ENCODE peak calls at places on chromosome 14, in four cellular contexts. R, K, V and P are unnamed samples. For H3K27me3, the result is how much of the 10 kb centered on the place peaks cover.

GRCh38 chr14:58428011-58428807 is 690 bp downstream of the KIAA0586 start:
- DNase-seq in K (peak), R (no peak), V (peak), P (no peak)

GRCh38 chr14:22070119-22070982 is 396.7 kb upstream of the OR4E1 start:
- DNase-seq in V (peak), R (peak), K (no peak), P (no peak)

GRCh38 chr14:53391631-53392030 is 238.5 kb upstream of the DDHD1 start:
- DNase-seq in V (no peak), K (peak), R (no peak), P (no peak)

GRCh38 chr14:54329082-54329695 is 67.6 kb upstream of the CDKN3 start:
- DNase-seq in R (peak), K (peak), V (peak), P (peak)

GRCh38 chr14:99202516-99202915 is 69.5 kb downstream of the BCL11B start:
- DNase-seq in K (no peak), R (no peak), V (no peak), P (no peak)

GRCh38 chr14:79332504-79333197 is 878.7 kb downstream of the DIO2 start:
- DNase-seq in R (no peak), K (peak), V (peak), P (no peak)

GRCh38 chr14:22561661-22562579 is 27.1 kb downstream of the DAD1 start:
- DNase-seq in K (no peak), R (no peak), V (peak), P (no peak)

GRCh38 chr14:60197629-60198318 is 32.6 kb upstream of the DHRS7 start:
- DNase-seq in R (no peak), K (no peak), V (no peak), P (no peak)

GRCh38 chr14:77059276-77059934 is 30.9 kb upstream of the IRF2BPL start:
- DNase-seq in V (peak), R (peak), K (peak), P (no peak)

GRCh38 chr14:28707814-28708213 is 58.8 kb upstream of the FOXG1 start:
- DNase-seq in K (no peak), R (no peak), V (no peak), P (no peak)

GRCh38 chr14:50308363-50308762 is 3.7 kb downstream of the L2HGDH start:
- DNase-seq in K (peak), R (no peak), V (no peak), P (no peak)

GRCh38 chr14:29654910-29655590 is 272.6 kb downstream of the PRKD1 start:
- DNase-seq in K (peak), V (no peak), R (no peak), P (no peak)

GRCh38 chr14:91273885-91274273 is 29.4 kb upstream of the GPR68 start:
- DNase-seq in K (no peak), V (no peak), R (no peak), P (no peak)

DNA sequence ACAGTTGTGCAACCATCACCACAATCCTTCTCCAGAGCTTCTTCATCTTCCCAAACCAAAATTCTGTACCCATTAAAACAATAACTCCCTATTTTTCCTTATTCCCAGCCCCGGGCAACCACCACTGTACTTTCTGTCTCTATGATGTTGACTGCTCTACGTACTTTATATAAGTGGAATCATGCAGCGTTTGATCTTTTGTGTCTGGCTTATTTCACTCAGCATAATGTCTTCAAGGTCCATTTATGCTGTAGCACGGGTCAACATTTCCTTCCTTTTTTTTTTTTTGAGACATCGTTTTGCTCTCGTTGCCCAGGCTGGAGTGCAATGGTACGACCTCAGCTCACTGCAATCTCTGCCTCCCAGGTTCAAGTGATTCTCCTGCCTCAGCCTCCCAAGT is 162.7 kb upstream of the GSC start:
- DNase-seq in K (no peak), R (no peak), V (no peak), P (no peak)
- H3K27me3 ChIP-seq in K (under half), R (under half), V (under half), P (under half)

DNA sequence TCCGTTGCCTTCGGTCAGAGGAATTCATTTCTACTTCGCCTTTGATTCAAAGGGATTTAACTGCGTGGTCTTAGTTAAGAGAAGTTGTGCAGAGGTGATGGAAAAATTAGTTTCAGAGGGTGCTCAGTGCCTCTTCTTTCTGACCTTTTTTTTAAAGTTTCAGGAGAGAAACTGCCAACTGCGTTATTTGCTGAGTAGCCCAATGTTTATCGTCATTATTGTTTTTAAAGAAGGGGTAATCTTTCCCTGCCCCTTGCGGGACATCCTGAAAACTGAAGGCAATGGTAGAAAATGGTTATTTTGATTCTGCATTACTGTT is 11.0 kb downstream of the OTX2 start:
- DNase-seq in V (no peak), K (no peak), R (no peak), P (no peak)
- H3K27me3 ChIP-seq in V (under half), K (half or more), R (half or more), P (under half)

DNA sequence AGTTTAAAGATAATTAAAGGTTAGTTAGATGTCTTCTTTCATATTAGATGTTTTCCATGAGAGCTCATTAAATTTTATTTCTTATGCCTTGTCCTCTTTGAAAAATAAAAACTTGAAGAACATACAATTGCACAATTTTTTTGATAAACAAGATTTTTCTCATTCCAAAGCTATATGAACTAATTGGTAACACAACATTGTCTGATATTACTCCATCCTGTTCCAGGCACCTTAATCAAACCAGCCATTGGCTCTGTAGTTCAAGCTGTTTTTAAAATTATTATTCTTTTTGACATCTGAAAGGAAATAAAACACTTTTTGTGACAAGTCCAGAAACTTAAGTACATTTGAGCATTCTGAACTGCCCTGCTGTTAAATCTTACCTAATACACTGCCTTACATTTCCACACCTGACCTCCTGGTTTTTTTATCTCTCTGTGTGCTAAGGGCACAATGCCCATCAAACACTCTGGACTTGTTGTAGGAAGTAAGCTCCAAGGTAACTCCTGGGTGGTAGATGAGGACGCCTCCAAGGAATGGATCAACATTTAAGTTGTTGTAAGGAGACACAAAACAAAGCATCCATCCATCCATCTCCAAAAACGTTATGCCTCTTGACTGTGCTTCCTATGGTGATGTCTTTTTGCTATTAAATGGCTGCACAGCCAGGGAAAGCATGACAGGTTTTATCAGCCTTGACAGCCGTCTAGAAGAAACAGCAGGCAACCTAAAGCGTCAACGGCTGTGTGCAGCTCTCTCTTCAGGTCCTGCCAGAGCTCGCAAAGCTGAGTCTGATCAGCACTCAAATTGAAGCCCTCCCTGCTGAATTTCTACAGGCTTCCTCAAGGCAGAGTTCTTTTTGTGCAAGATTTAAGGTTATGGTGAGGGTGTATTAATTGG is 449.9 kb upstream of the FLRT2 start:
- DNase-seq in K (no peak), V (peak), R (no peak), P (no peak)
- H3K27me3 ChIP-seq in K (under half), V (under half), R (under half), P (under half)

DNA sequence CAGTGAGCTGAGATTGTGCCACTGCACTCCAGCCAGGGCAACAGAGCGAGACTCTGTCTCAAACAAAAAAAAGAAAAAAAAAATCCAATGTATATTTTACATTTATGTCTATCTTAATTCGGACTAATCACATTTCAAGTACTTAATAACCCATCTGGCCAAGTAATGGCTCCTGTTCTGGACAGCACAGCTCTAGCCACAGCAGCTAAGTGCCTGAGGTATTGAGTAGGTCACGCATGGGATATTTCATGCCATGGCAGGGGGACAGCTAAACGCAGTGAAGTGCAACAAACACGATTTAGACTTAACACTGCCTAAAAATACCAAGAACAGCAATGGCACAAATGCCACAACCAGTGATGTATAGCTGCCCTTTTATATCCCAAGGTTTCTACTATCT is 8.0 kb downstream of the BAZ1A start:
- DNase-seq in R (no peak), K (no peak), V (no peak), P (no peak)
- H3K27me3 ChIP-seq in R (under half), K (under half), V (under half), P (under half)

GRCh38 chr14:72311116-72311515 is 378.9 kb downstream of the RGS6 start:
- DNase-seq in K (no peak), R (no peak), V (no peak), P (no peak)
- H3K27me3 ChIP-seq in K (under half), R (under half), V (under half), P (under half)

GRCh38 chr14:61252354-61253063 is 28.6 kb downstream of the TMEM30B start:
- DNase-seq in V (peak), K (peak), R (peak), P (peak)
- H3K27me3 ChIP-seq in V (under half), K (under half), R (under half), P (under half)

GRCh38 chr14:24334431-24335271 is at the start of gene ADCY4:
- DNase-seq in V (no peak), R (peak), K (no peak), P (no peak)
- H3K27me3 ChIP-seq in V (under half), R (under half), K (half or more), P (under half)

GRCh38 chr14:100622234-100622633 is 35.0 kb upstream of the BEGAIN start:
- DNase-seq in V (no peak), R (no peak), K (no peak), P (no peak)
- H3K27me3 ChIP-seq in V (under half), R (under half), K (half or more), P (under half)